ENCODE peak calls at places on chromosomes 3 and 15, in six cellular contexts. W, F, G, J, S and D are unnamed samples.

GRCh38 chr3:171876651-171877272 is 33.6 kb downstream of the TMEM212 start:
- DNase-seq in W (no peak), F (no peak), G (peak), J (no peak), S (no peak), D (no peak)

GRCh38 chr3:117793684-117794304 is 1084.2 kb downstream of the TUSC7 start:
- DNase-seq in W (no peak), F (no peak), G (peak), J (no peak), S (no peak), D (peak)

GRCh38 chr3:32109256-32109655 is 2.8 kb downstream of the GPD1L start:
- DNase-seq in W (peak), F (peak), G (peak), J (peak), S (no peak), D (peak)

GRCh38 chr15:58070801-58071418 is 5.4 kb upstream of the ALDH1A2 start:
- DNase-seq in W (peak), F (peak), G (peak), J (peak), S (peak), D (peak)

GRCh38 chr3:159139326-159139725 is 337.5 kb downstream of the MFSD1 start:
- DNase-seq in W (peak), F (no peak), G (no peak), J (no peak), S (no peak), D (no peak)

GRCh38 chr3:16390581-16390980 is 122.9 kb downstream of the RFTN1 start:
- DNase-seq in W (no peak), F (no peak), G (no peak), J (no peak), S (no peak), D (no peak)

GRCh38 chr15:69478259-69478687 is 25.7 kb downstream of the RPLP1 start:
- DNase-seq in W (peak), F (peak), G (peak), J (peak), S (peak), D (peak)

GRCh38 chr3:170469151-170470062 is 50.7 kb downstream of the CLDN11 start:
- DNase-seq in W (peak), F (no peak), G (peak), J (peak), S (no peak), D (no peak)

GRCh38 chr15:82549199-82549665 is 9.0 kb upstream of the RPS17 start:
- DNase-seq in W (no peak), F (no peak), G (no peak), J (no peak), S (no peak), D (no peak)

GRCh38 chr15:60301024-60301423 is 96.8 kb downstream of the ANXA2 start:
- DNase-seq in W (no peak), F (no peak), G (no peak), J (no peak), S (no peak), D (no peak)

GRCh38 chr15:85899927-85900326 is 105.2 kb upstream of the KLHL25 start:
- DNase-seq in W (peak), F (no peak), G (no peak), J (no peak), S (no peak), D (no peak)

GRCh38 chr3:174334111-174334510 is 525.0 kb upstream of the NAALADL2 start:
- DNase-seq in W (no peak), F (no peak), G (no peak), J (no peak), S (no peak), D (no peak)

GRCh38 chr3:157438371-157438735 is 1.7 kb downstream of the PTX3 start:
- DNase-seq in W (no peak), F (no peak), G (no peak), J (no peak), S (no peak), D (peak)

GRCh38 chr3:41190509-41191284 is 8.6 kb upstream of the CTNNB1 start:
- DNase-seq in W (no peak), F (no peak), G (no peak), J (no peak), S (no peak), D (no peak)

GRCh38 chr15:98712845-98713584 is 64.7 kb downstream of the IGF1R start:
- DNase-seq in W (no peak), F (no peak), G (no peak), J (no peak), S (no peak), D (no peak)

GRCh38 chr15:40957581-40958051 is 4.3 kb downstream of the CHAC1 start:
- DNase-seq in W (peak), F (peak), G (no peak), J (no peak), S (peak), D (peak)

GRCh38 chr3:141277451-141277850 is 45.8 kb downstream of the PXYLP1 start:
- DNase-seq in W (no peak), F (no peak), G (no peak), J (no peak), S (no peak), D (no peak)

GRCh38 chr3:141279074-141279945 is 47.7 kb downstream of the PXYLP1 start:
- DNase-seq in W (no peak), F (no peak), G (peak), J (no peak), S (no peak), D (peak)

GRCh38 chr3:141280690-141281089 is 49.1 kb downstream of the PXYLP1 start:
- DNase-seq in W (no peak), F (no peak), G (no peak), J (no peak), S (no peak), D (no peak)

GRCh38 chr3:141278196-141279073 is 46.8 kb downstream of the PXYLP1 start:
- DNase-seq in W (no peak), F (no peak), G (no peak), J (peak), S (no peak), D (no peak)

GRCh38 chr3:141280086-141280485 is 48.5 kb downstream of the PXYLP1 start:
- DNase-seq in W (no peak), F (no peak), G (peak), J (no peak), S (no peak), D (no peak)
- H3K4me3 ChIP-seq in W (no peak), F (no peak), G (no peak), J (no peak), S (no peak), D (no peak)

GRCh38 chr15:96344120-96344705 is 13.7 kb downstream of the NR2F2 start:
- DNase-seq in W (no peak), F (no peak), G (no peak), J (no peak), S (no peak), D (no peak)
- TF ChIP-seq POLR2A in W (no peak), F (no peak), G (no peak), J (no peak), S (no peak), D (no peak)

GRCh38 chr3:6861331-6861988 is 545 bp downstream of the GRM7 start:
- DNase-seq in W (no peak), F (no peak), G (no peak), J (no peak), S (no peak), D (no peak)

GRCh38 chr3:6861989-6862879 is 1.3 kb downstream of the GRM7 start:
- DNase-seq in W (no peak), F (no peak), G (no peak), J (no peak), S (no peak), D (no peak)

GRCh38 chr3:6860149-6860548 is 766 bp upstream of the GRM7 start:
- DNase-seq in W (no peak), F (no peak), G (no peak), J (no peak), S (no peak), D (no peak)

GRCh38 chr3:6862880-6863195 is 1.9 kb downstream of the GRM7 start:
- DNase-seq in W (no peak), F (no peak), G (no peak), J (no peak), S (no peak), D (no peak)

DNA sequence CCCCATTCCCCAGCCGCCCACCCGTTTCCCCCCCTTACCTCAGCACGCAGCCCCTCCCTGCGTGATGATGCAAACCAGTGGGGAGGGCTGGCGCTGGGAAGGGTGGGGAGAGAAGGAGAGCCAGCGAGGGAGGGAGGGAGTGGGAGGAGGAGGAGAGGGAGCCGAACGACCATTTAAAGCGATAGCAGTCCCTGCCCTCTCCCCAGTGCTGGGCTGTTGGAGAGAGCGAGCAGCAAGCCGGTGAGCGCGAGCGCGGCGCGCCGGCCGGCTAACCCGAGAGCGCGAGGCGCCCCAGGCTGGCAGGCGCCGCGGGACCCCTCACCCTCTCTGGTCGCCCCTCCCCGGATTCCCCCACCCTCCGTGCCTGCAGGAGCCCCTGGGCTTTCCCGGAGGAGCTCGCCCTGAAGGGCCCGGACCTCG is at the start of gene GRM7:
- DNase-seq in W (no peak), F (no peak), G (no peak), J (peak), S (no peak), D (no peak)
- H3K4me3 ChIP-seq in W (peak), F (peak), G (no peak), J (peak), S (no peak), D (no peak)

GRCh38 chr15:73881539-73882320 is 8.4 kb downstream of the TBC1D21 start:
- DNase-seq in W (no peak), F (no peak), G (no peak), J (peak), S (no peak), D (no peak)

GRCh38 chr15:73872370-73872769 is 994 bp upstream of the TBC1D21 start:
- DNase-seq in W (no peak), F (no peak), G (peak), J (no peak), S (no peak), D (no peak)

GRCh38 chr15:73873456-73873855 is at the start of gene TBC1D21:
- DNase-seq in W (no peak), F (no peak), G (no peak), J (no peak), S (no peak), D (no peak)

GRCh38 chr15:73873889-73874511 is 636 bp downstream of the TBC1D21 start:
- DNase-seq in W (peak), F (no peak), G (peak), J (no peak), S (no peak), D (peak)

DNA sequence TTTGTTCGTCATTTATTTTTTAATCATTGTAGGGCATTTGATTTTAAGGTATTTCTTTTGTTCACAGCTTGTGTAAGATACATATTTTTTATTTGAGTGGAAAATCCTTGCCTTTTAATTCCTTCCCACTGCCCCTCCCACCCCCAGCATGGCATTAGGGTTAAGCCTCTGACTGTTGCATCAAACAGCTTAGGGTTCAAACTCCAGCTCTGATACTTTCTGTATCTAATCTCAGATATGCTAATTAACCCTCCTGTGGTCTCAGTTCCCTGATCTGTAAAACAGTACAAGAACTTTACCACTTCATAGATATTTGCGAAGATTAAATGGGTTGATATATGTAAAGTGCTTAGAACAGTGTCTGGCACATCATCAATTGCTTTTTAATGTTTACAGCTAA is 3.4 kb downstream of the TBC1D21 start:
- DNase-seq in W (no peak), F (no peak), G (no peak), J (no peak), S (no peak), D (no peak)
- TF ChIP-seq POLR2A in W (no peak), F (no peak), G (no peak), J (no peak), S (no peak), D (no peak)

GRCh38 chr3:50155891-50156290 is 767 bp downstream of the SEMA3F start:
- DNase-seq in W (no peak), F (no peak), G (no peak), J (no peak), S (no peak), D (no peak)
- H3K4me3 ChIP-seq in W (peak), F (peak), G (peak), J (peak), S (peak), D (no peak)

GRCh38 chr3:57173687-57174086 is 8.5 kb upstream of the IL17RD start:
- DNase-seq in W (no peak), F (no peak), G (no peak), J (no peak), S (no peak), D (no peak)
- TF ChIP-seq POLR2A in W (no peak), F (no peak), G (no peak), J (no peak), S (no peak), D (no peak)

GRCh38 chr3:139917226-139917785 is 17.7 kb upstream of the CLSTN2 start:
- DNase-seq in W (no peak), F (no peak), G (no peak), J (no peak), S (no peak), D (no peak)

DNA sequence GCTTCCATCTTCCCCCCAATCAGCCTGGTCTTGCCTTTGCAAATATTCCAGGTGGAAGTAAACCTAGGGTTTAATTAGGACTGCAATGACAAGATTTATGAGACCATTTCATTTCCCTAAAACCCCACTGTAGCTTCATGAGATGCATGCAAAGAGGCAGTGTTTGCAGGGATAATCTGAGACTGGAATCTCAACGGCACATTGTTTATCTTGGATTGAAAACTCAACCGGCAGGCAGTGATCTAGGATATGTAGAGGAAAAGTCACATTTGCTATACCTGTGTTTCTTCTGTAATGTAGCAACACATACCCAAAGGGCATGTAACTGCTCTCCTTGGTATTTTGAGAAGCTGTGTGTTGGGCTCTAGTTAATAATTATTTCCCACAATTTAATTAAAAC is 18.7 kb upstream of the CLSTN2 start:
- DNase-seq in W (peak), F (no peak), G (no peak), J (no peak), S (no peak), D (no peak)
- H3K4me3 ChIP-seq in W (no peak), F (no peak), G (no peak), J (no peak), S (no peak), D (no peak)

DNA sequence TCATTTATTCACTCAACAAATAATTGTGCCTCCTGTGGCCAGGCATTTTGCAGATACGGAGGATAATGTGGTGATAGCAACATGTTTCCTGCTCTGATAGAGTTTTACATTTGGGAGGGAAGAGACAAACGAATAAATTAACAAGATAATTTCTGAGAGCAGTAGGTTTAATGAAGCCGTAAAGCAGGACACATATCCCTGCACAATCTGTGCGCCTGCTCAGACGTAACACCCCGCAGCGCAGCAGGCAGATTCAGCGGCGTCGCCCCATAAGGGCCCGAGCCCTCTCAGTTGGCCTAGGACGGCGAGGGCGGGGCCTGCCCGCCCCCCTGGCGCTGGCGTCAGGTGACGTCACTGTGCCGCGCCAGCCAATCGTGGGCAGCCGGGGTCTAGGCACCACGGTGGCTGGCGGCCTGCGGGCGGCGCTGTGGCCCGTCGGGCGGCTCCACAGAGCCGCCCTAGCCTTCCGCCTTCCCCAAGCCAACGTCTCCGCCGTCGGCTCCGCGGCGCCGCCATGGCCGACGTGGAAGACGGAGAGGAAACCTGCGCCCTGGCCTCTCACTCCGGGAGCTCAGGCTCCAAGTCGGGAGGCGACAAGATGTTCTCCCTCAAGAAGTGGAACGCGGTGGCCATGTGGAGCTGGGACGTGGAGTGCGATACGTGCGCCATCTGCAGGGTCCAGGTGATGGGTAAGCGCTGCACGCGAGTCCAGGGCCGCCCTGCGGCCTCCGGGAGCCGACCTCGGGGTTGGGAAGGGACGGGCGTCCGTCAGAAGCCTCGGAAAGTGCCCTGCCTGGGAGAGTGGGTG is at the start of gene RNF7:
- DNase-seq in W (peak), F (peak), G (peak), J (peak), S (peak), D (peak)
- TF ChIP-seq POLR2A in W (peak), F (no peak), G (peak), J (peak), S (no peak), D (peak)

GRCh38 chr3:98457543-98457942 is 5.5 kb upstream of the OR5K1 start:
- DNase-seq in W (no peak), F (no peak), G (no peak), J (no peak), S (no peak), D (no peak)
- H3K4me3 ChIP-seq in W (no peak), F (no peak), G (no peak), J (no peak), S (no peak), D (no peak)